ENCODE peak calls at places on chromosomes 7 and 10, in four cellular contexts. Q is HCT116, S is K562, X is GM12878. V is an unnamed sample.
A peak's percentile ranks its signal among the peaks of the same experiment; 100 is the strongest.

GRCh38 chr10:113527181-113527580 is 25.7 kb upstream of the HABP2 start:
- DNase-seq in Q (no peak), S (no peak), X (no peak), V (no peak)

GRCh38 chr10:100504101-100504500 is 15.6 kb downstream of the SEC31B start:
- DNase-seq in Q (no peak), S (no peak), X (no peak), V (peak; percentile 13)

GRCh38 chr10:14838582-14839304 is 637 bp downstream of the HSPA14 start:
- DNase-seq in Q (no peak), X (no peak), S (peak; percentile 74), V (peak; percentile 18)

GRCh38 chr10:47336387-47337134 is 11.6 kb upstream of the RBP3 start:
- DNase-seq in X (no peak), Q (no peak), S (peak; percentile 45), V (no peak)

GRCh38 chr10:75335983-75336382 is 65.6 kb downstream of the ZNF503 start:
- DNase-seq in Q (no peak), S (no peak), X (peak; percentile 40), V (no peak)

GRCh38 chr10:56142092-56142728 is 218.8 kb downstream of the ZWINT start:
- DNase-seq in X (peak; percentile 50), Q (no peak), S (no peak), V (no peak)

GRCh38 chr10:266974-267425 is 131.7 kb downstream of the ZMYND11 start:
- DNase-seq in X (peak; percentile 23), S (no peak), Q (no peak), V (no peak)

GRCh38 chr7:92723978-92724377 is 112.4 kb downstream of the CDK6 start:
- DNase-seq in Q (no peak), S (no peak), X (no peak), V (no peak)

GRCh38 chr10:47361293-47361692 is 13.1 kb downstream of the RBP3 start:
- DNase-seq in S (peak; percentile 89), X (no peak), Q (peak; percentile 36), V (peak; percentile 10)

GRCh38 chr7:35248576-35249536 is 5.0 kb downstream of the TBX20 start:
- DNase-seq in Q (no peak), S (peak; percentile 4), X (no peak), V (no peak)

GRCh38 chr10:112966191-112966855 is 16.3 kb downstream of the TCF7L2 start:
- DNase-seq in X (no peak), S (no peak), Q (no peak), V (no peak)

GRCh38 chr10:112679392-112679791 is 232.4 kb downstream of the VTI1A start:
- DNase-seq in X (no peak), Q (no peak), S (no peak), V (no peak)

GRCh38 chr10:117675516-117675915 is 133.0 kb downstream of the EMX2 start:
- DNase-seq in X (no peak), S (no peak), Q (no peak), V (no peak)

GRCh38 chr7:41323811-41324210 is 379.1 kb downstream of the INHBA start:
- DNase-seq in S (no peak), X (no peak), Q (no peak), V (no peak)
- TF ChIP-seq YY1 in S (no peak), X (no peak), Q (no peak), V (no peak)

DNA sequence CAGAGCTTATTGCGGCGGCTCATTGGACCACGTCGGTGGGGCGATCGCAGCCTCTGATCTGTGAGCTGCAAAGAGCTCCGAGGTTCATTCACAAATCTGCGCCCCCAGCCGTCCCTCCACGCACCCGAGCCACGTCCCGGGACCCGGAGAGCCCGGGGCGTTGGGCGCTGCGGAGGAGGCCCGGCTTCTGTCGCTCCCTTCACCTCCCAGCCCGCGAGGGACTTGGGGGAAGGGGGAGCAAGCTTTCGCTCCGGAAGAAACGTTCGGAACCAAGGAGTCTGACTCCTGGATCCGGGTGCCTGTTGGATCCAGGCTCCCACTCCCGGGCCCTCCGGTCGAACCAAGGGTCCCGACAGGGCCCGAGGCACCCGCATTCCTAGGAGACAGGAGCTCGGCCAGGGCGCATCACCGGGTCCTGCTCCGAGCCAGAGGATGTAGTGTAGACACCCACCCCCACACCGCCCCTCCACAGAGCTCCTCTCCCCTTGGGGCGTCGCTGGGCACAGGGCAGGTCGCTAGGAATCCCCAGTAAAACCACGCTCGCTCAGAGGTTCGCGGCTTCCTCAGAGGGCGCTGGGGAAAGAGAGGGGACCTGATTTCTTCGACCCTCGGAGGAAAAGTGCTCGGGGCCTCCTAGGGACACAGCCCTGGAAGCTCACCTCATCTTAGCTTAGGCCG is 7.9 kb upstream of the EN2 start:
- DNase-seq in Q (no peak), X (no peak), S (no peak), V (no peak)
- TF ChIP-seq EZH2 in Q (no peak), X (no peak), S (no peak), V (no peak)

GRCh38 chr7:7756577-7756976 is 38.2 kb upstream of the RPA3 start:
- DNase-seq in X (no peak), S (no peak), Q (no peak), V (no peak)
- TF ChIP-seq YY1 in X (no peak), S (no peak), Q (no peak), V (no peak)

DNA sequence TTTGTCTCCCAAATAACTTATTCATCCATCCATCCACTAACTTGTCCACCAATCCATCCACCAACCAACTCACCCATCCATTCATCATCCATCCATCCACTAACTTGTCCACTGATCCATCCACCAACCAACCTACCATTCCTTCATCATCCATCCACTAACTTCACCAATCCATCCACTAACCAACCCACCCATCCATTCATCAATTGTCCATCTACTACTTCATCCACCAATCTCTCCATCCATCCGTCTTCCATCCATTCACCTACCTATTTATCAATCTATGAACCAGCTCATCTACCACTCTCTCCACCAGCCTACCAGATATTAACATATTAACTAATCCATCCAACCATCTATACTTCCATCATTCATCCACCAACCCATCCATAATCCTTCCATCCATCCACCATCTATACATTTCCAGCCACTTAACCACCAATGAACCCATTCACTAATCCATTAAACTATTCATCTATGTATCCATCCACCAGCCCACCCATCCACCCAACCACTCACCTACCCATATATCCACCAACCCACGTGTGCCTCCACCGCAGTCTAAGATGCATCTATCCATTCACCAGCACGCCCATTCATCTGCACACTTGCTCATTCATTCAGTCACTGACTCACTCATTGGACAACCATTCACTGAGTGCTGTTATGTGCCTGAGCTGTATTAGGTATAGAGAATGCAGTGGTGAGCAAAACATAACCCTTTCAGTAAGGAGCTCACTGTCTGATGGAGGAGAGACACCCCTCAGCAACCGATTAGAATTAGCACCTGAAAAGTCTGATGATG is 19.8 kb upstream of the TBL2 start:
- DNase-seq in Q (no peak), S (no peak), X (no peak), V (no peak)
- TF ChIP-seq EZH2 in Q (no peak), S (no peak), X (no peak), V (no peak)